ENCODE peak calls at places on chromosome 12, in four cellular contexts. O is body of pancreas, L is EL, U is activated gamma-delta T cell treated with Interleukin-2 at 50 U/mL for 16 hours. Y is an unnamed sample.

GRCh38 chr12:40970320-40970907 is 217.7 kb upstream of the PDZRN4 start:
- DNase-seq in O (no peak), L (peak; percentile 4), U (no peak), Y (no peak)

GRCh38 chr12:127459166-127459565 is 807.8 kb upstream of the TMEM132C start:
- DNase-seq in O (no peak), L (no peak), U (no peak), Y (no peak)

GRCh38 chr12:96329545-96329944 is 70.7 kb downstream of the CDK17 start:
- DNase-seq in O (no peak), L (no peak), U (no peak), Y (no peak)

GRCh38 chr12:27751386-27752047 is 28.5 kb upstream of the KLHL42 start:
- DNase-seq in O (peak; percentile 94), L (no peak), U (no peak), Y (no peak)

GRCh38 chr12:102965281-102966155 is 8.0 kb downstream of the ASCL1 start:
- DNase-seq in O (no peak), L (no peak), U (no peak), Y (no peak)

GRCh38 chr12:51884676-51885229 is 3.1 kb upstream of the ANKRD33 start:
- DNase-seq in O (no peak), L (peak; percentile 36), U (no peak), Y (no peak)

GRCh38 chr12:76506149-76506548 is 53.4 kb downstream of the OSBPL8 start:
- DNase-seq in O (no peak), L (no peak), U (no peak), Y (no peak)

GRCh38 chr12:5083955-5084849 is 40.5 kb downstream of the KCNA5 start:
- DNase-seq in O (peak; percentile 28), L (peak; percentile 67), U (no peak), Y (no peak)

GRCh38 chr12:96365604-96366230 is 34.5 kb downstream of the CDK17 start:
- DNase-seq in O (no peak), L (no peak), U (no peak), Y (no peak)

GRCh38 chr12:96522283-96522682 is 32.9 kb downstream of the CFAP54 start:
- DNase-seq in O (no peak), L (no peak), U (no peak), Y (no peak)

GRCh38 chr12:77615331-77615730 is 215.4 kb upstream of the NAV3 start:
- DNase-seq in O (no peak), L (peak; percentile 10), U (no peak), Y (no peak)

GRCh38 chr12:24795699-24796385 is 153.1 kb downstream of the BCAT1 start:
- DNase-seq in O (no peak), L (peak; percentile 23), U (no peak), Y (no peak)

GRCh38 chr12:18752280-18752920 is 14.5 kb downstream of the CAPZA3 start:
- DNase-seq in O (peak; percentile 11), L (peak; percentile 96), U (no peak), Y (no peak)

GRCh38 chr12:4717806-4718205 is 2.4 kb upstream of the GALNT8 start:
- DNase-seq in O (no peak), L (no peak), U (no peak), Y (no peak)

GRCh38 chr12:6346235-6346832 is 4.5 kb upstream of the TNFRSF1A start:
- DNase-seq in O (no peak), L (no peak), U (no peak), Y (no peak)

GRCh38 chr12:93844385-93844784 is 167.2 kb downstream of the CRADD start:
- DNase-seq in O (no peak), L (no peak), U (no peak), Y (no peak)

GRCh38 chr12:102642199-102642598 is 161.8 kb upstream of the IGF1 start:
- DNase-seq in O (no peak), L (peak; percentile 49), U (no peak), Y (no peak)

GRCh38 chr12:79373896-79374499 is 316.8 kb downstream of the PAWR start:
- DNase-seq in O (no peak), L (peak; percentile 36), U (no peak), Y (no peak)

GRCh38 chr12:19190292-19191031 is 60.9 kb downstream of the PLEKHA5 start:
- DNase-seq in O (no peak), L (peak; percentile 61), U (no peak), Y (no peak)

GRCh38 chr12:29187756-29188155 is 38.7 kb downstream of the FAR2 start:
- DNase-seq in O (no peak), L (no peak), U (no peak), Y (no peak)

GRCh38 chr12:46944104-46944503 is 118.3 kb upstream of the SLC38A4 start:
- DNase-seq in O (peak; percentile 15), L (peak; percentile 72), U (no peak), Y (no peak)

GRCh38 chr12:10130042-10130441 is at the start of gene CLEC7A:
- DNase-seq in O (no peak), L (no peak), U (no peak), Y (no peak)

GRCh38 chr12:92403210-92404175 is 257.8 kb upstream of the BTG1 start:
- DNase-seq in O (no peak), L (no peak), U (peak; percentile 42), Y (no peak)

GRCh38 chr12:45468751-45469615 is 253.1 kb downstream of the ANO6 start:
- DNase-seq in O (no peak), L (no peak), U (no peak), Y (no peak)

GRCh38 chr12:38934696-38935095 is 29.3 kb upstream of the CPNE8 start:
- DNase-seq in O (no peak), L (no peak), U (no peak), Y (no peak)

GRCh38 chr12:2970744-2971143 is 11.5 kb downstream of the TEAD4 start:
- DNase-seq in O (no peak), L (peak; percentile 53), U (no peak), Y (no peak)

GRCh38 chr12:90407841-90408240 is 547.1 kb downstream of the CCER1 start:
- DNase-seq in O (no peak), L (no peak), U (no peak), Y (no peak)

GRCh38 chr12:117309276-117309885 is 52.0 kb downstream of the NOS1 start:
- DNase-seq in O (no peak), L (no peak), U (no peak), Y (no peak)

GRCh38 chr12:113186033-113186365 is 478 bp downstream of the RITA1 start:
- DNase-seq in O (no peak), L (no peak), U (no peak), Y (no peak)

GRCh38 chr12:95545731-95546490 is 5.4 kb downstream of the USP44 start:
- DNase-seq in O (no peak), L (no peak), U (no peak), Y (no peak)

GRCh38 chr12:116420476-116420875 is 138.7 kb upstream of the MAP1LC3B2 start:
- DNase-seq in O (no peak), L (no peak), U (no peak), Y (no peak)

GRCh38 chr12:126994599-126994998 is 1272.4 kb upstream of the TMEM132C start:
- DNase-seq in O (no peak), L (no peak), U (no peak), Y (no peak)

GRCh38 chr12:132289356-132290202 is 39.8 kb downstream of the GALNT9 start:
- DNase-seq in O (no peak), L (no peak), U (no peak), Y (no peak)

GRCh38 chr12:89225401-89225800 is 126.9 kb downstream of the DUSP6 start:
- DNase-seq in O (no peak), L (peak; percentile 69), U (peak; percentile 57), Y (no peak)

GRCh38 chr12:110015132-110015531 is 15.9 kb downstream of the ANKRD13A start:
- DNase-seq in O (no peak), L (no peak), U (no peak), Y (no peak)

GRCh38 chr12:32870716-32871115 is 25.9 kb downstream of the PKP2 start:
- DNase-seq in O (no peak), L (no peak), U (no peak), Y (no peak)

GRCh38 chr12:30719060-30719459 is 23.4 kb upstream of the IPO8 start:
- DNase-seq in O (no peak), L (peak; percentile 96), U (no peak), Y (no peak)

GRCh38 chr12:2075558-2076195 is 22.9 kb downstream of the CACNA1C start:
- DNase-seq in O (no peak), L (no peak), U (no peak), Y (no peak)